ENCODE peak calls at places on chromosomes 12 and 14, in six cellular contexts. One of them, this sample, is unnamed.

GRCh38 chr14:95507174-95507573 is 9.3 kb downstream of the SYNE3 start:
- DNase-seq in stimulated activated CD4-positive, alpha-beta T cell treated with anti-CD3 and anti-CD28 coated beads, Interleukin-1b, Interleukin-23, amount 100 ng/mL, for 1 hour: no peak
- DNase-seq in left cardiac atrium: peak
- DNase-seq in mesenteric fat pad: peak
- DNase-seq in NCI-H526: no peak
- DNase-seq in tibial nerve: peak
- DNase-seq in this sample: peak

GRCh38 chr12:117662620-117663395 is 301.4 kb upstream of the NOS1 start:
- DNase-seq in tibial nerve: no peak
- DNase-seq in NCI-H526: no peak
- DNase-seq in stimulated activated CD4-positive, alpha-beta T cell treated with anti-CD3 and anti-CD28 coated beads, Interleukin-1b, Interleukin-23, amount 100 ng/mL, for 1 hour: no peak
- DNase-seq in left cardiac atrium: no peak
- DNase-seq in mesenteric fat pad: no peak
- DNase-seq in this sample: no peak

GRCh38 chr12:27359578-27360340 is 27.1 kb downstream of the BMAL2 start:
- DNase-seq in tibial nerve: no peak
- DNase-seq in mesenteric fat pad: no peak
- DNase-seq in NCI-H526: no peak
- DNase-seq in left cardiac atrium: no peak
- DNase-seq in stimulated activated CD4-positive, alpha-beta T cell treated with anti-CD3 and anti-CD28 coated beads, Interleukin-1b, Interleukin-23, amount 100 ng/mL, for 1 hour: no peak
- DNase-seq in this sample: peak

GRCh38 chr14:59570122-59570521 is 6.5 kb downstream of the CCDC175 start:
- DNase-seq in stimulated activated CD4-positive, alpha-beta T cell treated with anti-CD3 and anti-CD28 coated beads, Interleukin-1b, Interleukin-23, amount 100 ng/mL, for 1 hour: no peak
- DNase-seq in NCI-H526: peak
- DNase-seq in left cardiac atrium: no peak
- DNase-seq in mesenteric fat pad: no peak
- DNase-seq in tibial nerve: no peak
- DNase-seq in this sample: peak

GRCh38 chr14:99687284-99688209 is 3.4 kb downstream of the CYP46A1 start:
- DNase-seq in mesenteric fat pad: peak
- DNase-seq in left cardiac atrium: no peak
- DNase-seq in NCI-H526: peak
- DNase-seq in stimulated activated CD4-positive, alpha-beta T cell treated with anti-CD3 and anti-CD28 coated beads, Interleukin-1b, Interleukin-23, amount 100 ng/mL, for 1 hour: no peak
- DNase-seq in tibial nerve: no peak
- DNase-seq in this sample: no peak

GRCh38 chr14:23555533-23555881 is 564 bp upstream of the THTPA start:
- DNase-seq in stimulated activated CD4-positive, alpha-beta T cell treated with anti-CD3 and anti-CD28 coated beads, Interleukin-1b, Interleukin-23, amount 100 ng/mL, for 1 hour: no peak
- DNase-seq in mesenteric fat pad: no peak
- DNase-seq in NCI-H526: no peak
- DNase-seq in left cardiac atrium: no peak
- DNase-seq in tibial nerve: no peak
- DNase-seq in this sample: no peak

GRCh38 chr14:63764620-63765139 is 36.8 kb upstream of the SGPP1 start:
- DNase-seq in tibial nerve: no peak
- DNase-seq in left cardiac atrium: no peak
- DNase-seq in NCI-H526: no peak
- DNase-seq in stimulated activated CD4-positive, alpha-beta T cell treated with anti-CD3 and anti-CD28 coated beads, Interleukin-1b, Interleukin-23, amount 100 ng/mL, for 1 hour: no peak
- DNase-seq in mesenteric fat pad: no peak
- DNase-seq in this sample: no peak

GRCh38 chr14:76267322-76268012 is 108.5 kb upstream of the ESRRB start:
- DNase-seq in mesenteric fat pad: no peak
- DNase-seq in left cardiac atrium: peak
- DNase-seq in NCI-H526: peak
- DNase-seq in tibial nerve: peak
- DNase-seq in stimulated activated CD4-positive, alpha-beta T cell treated with anti-CD3 and anti-CD28 coated beads, Interleukin-1b, Interleukin-23, amount 100 ng/mL, for 1 hour: no peak
- DNase-seq in this sample: peak